ENCODE peak calls at places on chromosomes 4 and X, in ten cellular contexts. One of them, this sample, is unnamed.

GRCh38 chr4:139154538-139154937 is 22.5 kb downstream of the ELF2 start:
- DNase-seq in Peyer's patch: no peak
- DNase-seq in lower leg skin: no peak
- DNase-seq in upper lobe of left lung: no peak
- DNase-seq in tibial nerve: no peak
- DNase-seq in IMR-90: no peak
- DNase-seq in transverse colon: no peak
- DNase-seq in sigmoid colon: no peak
- DNase-seq in prostate gland: no peak
- DNase-seq in stomach: no peak
- DNase-seq in this sample: no peak

GRCh38 chrX:155148724-155149537 is 67.3 kb upstream of the VBP1 start:
- DNase-seq in Peyer's patch: no peak
- DNase-seq in lower leg skin: no peak
- DNase-seq in upper lobe of left lung: no peak
- DNase-seq in tibial nerve: peak
- DNase-seq in IMR-90: peak
- DNase-seq in transverse colon: peak
- DNase-seq in sigmoid colon: no peak
- DNase-seq in prostate gland: no peak
- DNase-seq in stomach: no peak
- DNase-seq in this sample: no peak

GRCh38 chrX:9724711-9725110 is 40.9 kb downstream of the GPR143 start:
- DNase-seq in Peyer's patch: no peak
- DNase-seq in lower leg skin: no peak
- DNase-seq in upper lobe of left lung: no peak
- DNase-seq in tibial nerve: no peak
- DNase-seq in IMR-90: peak
- DNase-seq in transverse colon: no peak
- DNase-seq in sigmoid colon: no peak
- DNase-seq in prostate gland: no peak
- DNase-seq in stomach: no peak
- DNase-seq in this sample: peak

GRCh38 chr4:22897520-22898108 is 204.9 kb downstream of the GBA3 start:
- DNase-seq in Peyer's patch: no peak
- DNase-seq in lower leg skin: no peak
- DNase-seq in upper lobe of left lung: no peak
- DNase-seq in tibial nerve: no peak
- DNase-seq in IMR-90: peak
- DNase-seq in transverse colon: peak
- DNase-seq in sigmoid colon: no peak
- DNase-seq in prostate gland: no peak
- DNase-seq in stomach: peak
- DNase-seq in this sample: peak

GRCh38 chr4:153131478-153132069 is 72.7 kb upstream of the TRIM2 start:
- DNase-seq in Peyer's patch: no peak
- DNase-seq in lower leg skin: no peak
- DNase-seq in upper lobe of left lung: no peak
- DNase-seq in tibial nerve: no peak
- DNase-seq in IMR-90: no peak
- DNase-seq in transverse colon: no peak
- DNase-seq in sigmoid colon: no peak
- DNase-seq in prostate gland: no peak
- DNase-seq in stomach: no peak
- DNase-seq in this sample: no peak

GRCh38 chr4:88006956-88007303 is 505 bp upstream of the PKD2 start:
- DNase-seq in Peyer's patch: no peak
- DNase-seq in lower leg skin: no peak
- DNase-seq in upper lobe of left lung: no peak
- DNase-seq in tibial nerve: no peak
- DNase-seq in IMR-90: no peak
- DNase-seq in transverse colon: no peak
- DNase-seq in sigmoid colon: peak
- DNase-seq in prostate gland: no peak
- DNase-seq in stomach: no peak
- DNase-seq in this sample: no peak

GRCh38 chrX:31333181-31333831 is 261.5 kb upstream of the FTHL17 start:
- DNase-seq in Peyer's patch: no peak
- DNase-seq in lower leg skin: no peak
- DNase-seq in upper lobe of left lung: no peak
- DNase-seq in tibial nerve: no peak
- DNase-seq in IMR-90: peak
- DNase-seq in transverse colon: no peak
- DNase-seq in sigmoid colon: no peak
- DNase-seq in prostate gland: no peak
- DNase-seq in stomach: no peak
- DNase-seq in this sample: peak

GRCh38 chr4:139153411-139154133 is 23.4 kb downstream of the ELF2 start:
- DNase-seq in Peyer's patch: no peak
- DNase-seq in lower leg skin: no peak
- DNase-seq in upper lobe of left lung: no peak
- DNase-seq in tibial nerve: no peak
- DNase-seq in IMR-90: peak
- DNase-seq in transverse colon: no peak
- DNase-seq in sigmoid colon: no peak
- DNase-seq in prostate gland: no peak
- DNase-seq in stomach: no peak
- DNase-seq in this sample: no peak

GRCh38 chrX:78710146-78710545 is 37.4 kb upstream of the LPAR4 start:
- DNase-seq in Peyer's patch: no peak
- DNase-seq in lower leg skin: no peak
- DNase-seq in upper lobe of left lung: no peak
- DNase-seq in tibial nerve: no peak
- DNase-seq in IMR-90: peak
- DNase-seq in transverse colon: no peak
- DNase-seq in sigmoid colon: no peak
- DNase-seq in prostate gland: no peak
- DNase-seq in stomach: no peak
- DNase-seq in this sample: no peak

GRCh38 chr4:72286185-72286584 is 254.4 kb downstream of the NPFFR2 start:
- DNase-seq in Peyer's patch: no peak
- DNase-seq in lower leg skin: no peak
- DNase-seq in upper lobe of left lung: no peak
- DNase-seq in tibial nerve: no peak
- DNase-seq in IMR-90: peak
- DNase-seq in transverse colon: no peak
- DNase-seq in sigmoid colon: no peak
- DNase-seq in prostate gland: no peak
- DNase-seq in stomach: no peak
- DNase-seq in this sample: no peak

GRCh38 chrX:96372313-96373046 is 312.2 kb upstream of the DIAPH2 start:
- DNase-seq in Peyer's patch: no peak
- DNase-seq in lower leg skin: no peak
- DNase-seq in upper lobe of left lung: no peak
- DNase-seq in tibial nerve: no peak
- DNase-seq in IMR-90: peak
- DNase-seq in transverse colon: no peak
- DNase-seq in sigmoid colon: no peak
- DNase-seq in prostate gland: peak
- DNase-seq in stomach: no peak
- DNase-seq in this sample: peak

GRCh38 chr4:83535520-83535944 is 376 bp upstream of the GPAT3 start:
- DNase-seq in Peyer's patch: peak
- DNase-seq in lower leg skin: peak
- DNase-seq in upper lobe of left lung: peak
- DNase-seq in tibial nerve: peak
- DNase-seq in IMR-90: peak
- DNase-seq in transverse colon: peak
- DNase-seq in sigmoid colon: peak
- DNase-seq in prostate gland: peak
- DNase-seq in stomach: peak
- DNase-seq in this sample: peak
- TF ChIP-seq POLR2A in Peyer's patch: no peak
- TF ChIP-seq POLR2A in lower leg skin: no peak
- TF ChIP-seq POLR2A in upper lobe of left lung: no peak
- TF ChIP-seq POLR2A in tibial nerve: no peak
- TF ChIP-seq POLR2A in IMR-90: no peak
- TF ChIP-seq POLR2A in transverse colon: no peak
- TF ChIP-seq POLR2A in sigmoid colon: no peak
- TF ChIP-seq POLR2A in prostate gland: no peak
- TF ChIP-seq POLR2A in stomach: no peak
- TF ChIP-seq POLR2A in this sample: no peak

DNA sequence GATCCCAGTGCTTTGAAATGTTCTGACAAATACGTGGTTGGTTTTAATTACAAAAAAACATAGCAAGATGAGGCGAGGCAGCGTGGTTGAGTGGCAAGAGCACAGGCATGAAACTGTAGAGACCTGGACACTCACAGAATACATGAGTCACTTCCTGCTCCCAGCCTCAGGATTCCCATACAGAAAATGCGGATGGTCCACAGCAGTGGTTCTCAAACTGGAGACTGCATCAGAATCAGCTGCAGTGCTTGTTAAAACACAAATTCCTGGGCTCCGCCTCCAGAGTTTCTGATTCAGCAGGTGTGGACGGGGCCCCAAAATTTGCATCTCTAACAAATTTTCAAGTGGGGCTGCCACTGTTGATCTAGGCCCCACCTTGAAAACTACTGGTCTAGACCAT is 10.1 kb downstream of the OTOP1 start:
- DNase-seq in Peyer's patch: no peak
- DNase-seq in lower leg skin: no peak
- DNase-seq in upper lobe of left lung: no peak
- DNase-seq in tibial nerve: no peak
- DNase-seq in IMR-90: peak
- DNase-seq in transverse colon: no peak
- DNase-seq in sigmoid colon: no peak
- DNase-seq in prostate gland: no peak
- DNase-seq in stomach: no peak
- DNase-seq in this sample: peak
- TF ChIP-seq POLR2A in Peyer's patch: no peak
- TF ChIP-seq POLR2A in lower leg skin: no peak
- TF ChIP-seq POLR2A in upper lobe of left lung: no peak
- TF ChIP-seq POLR2A in tibial nerve: no peak
- TF ChIP-seq POLR2A in IMR-90: no peak
- TF ChIP-seq POLR2A in transverse colon: no peak
- TF ChIP-seq POLR2A in sigmoid colon: no peak
- TF ChIP-seq POLR2A in prostate gland: no peak
- TF ChIP-seq POLR2A in stomach: no peak
- TF ChIP-seq POLR2A in this sample: no peak

GRCh38 chr4:724131-724530 is 18.5 kb downstream of the PCGF3 start:
- DNase-seq in Peyer's patch: no peak
- DNase-seq in lower leg skin: no peak
- DNase-seq in upper lobe of left lung: no peak
- DNase-seq in tibial nerve: no peak
- DNase-seq in IMR-90: no peak
- DNase-seq in transverse colon: peak
- DNase-seq in sigmoid colon: no peak
- DNase-seq in prostate gland: no peak
- DNase-seq in stomach: no peak
- DNase-seq in this sample: no peak
- TF ChIP-seq POLR2A in Peyer's patch: no peak
- TF ChIP-seq POLR2A in lower leg skin: no peak
- TF ChIP-seq POLR2A in upper lobe of left lung: no peak
- TF ChIP-seq POLR2A in tibial nerve: no peak
- TF ChIP-seq POLR2A in IMR-90: no peak
- TF ChIP-seq POLR2A in transverse colon: no peak
- TF ChIP-seq POLR2A in sigmoid colon: no peak
- TF ChIP-seq POLR2A in prostate gland: no peak
- TF ChIP-seq POLR2A in stomach: no peak
- TF ChIP-seq POLR2A in this sample: no peak

GRCh38 chr4:68712207-68712606 is 41.8 kb upstream of the UGT2B15 start:
- DNase-seq in Peyer's patch: no peak
- DNase-seq in lower leg skin: no peak
- DNase-seq in upper lobe of left lung: no peak
- DNase-seq in tibial nerve: no peak
- DNase-seq in IMR-90: no peak
- DNase-seq in transverse colon: no peak
- DNase-seq in sigmoid colon: no peak
- DNase-seq in prostate gland: no peak
- DNase-seq in stomach: no peak
- DNase-seq in this sample: no peak
- TF ChIP-seq POLR2A in Peyer's patch: no peak
- TF ChIP-seq POLR2A in lower leg skin: no peak
- TF ChIP-seq POLR2A in upper lobe of left lung: no peak
- TF ChIP-seq POLR2A in tibial nerve: no peak
- TF ChIP-seq POLR2A in IMR-90: no peak
- TF ChIP-seq POLR2A in transverse colon: no peak
- TF ChIP-seq POLR2A in sigmoid colon: no peak
- TF ChIP-seq POLR2A in prostate gland: no peak
- TF ChIP-seq POLR2A in stomach: no peak
- TF ChIP-seq POLR2A in this sample: no peak

DNA sequence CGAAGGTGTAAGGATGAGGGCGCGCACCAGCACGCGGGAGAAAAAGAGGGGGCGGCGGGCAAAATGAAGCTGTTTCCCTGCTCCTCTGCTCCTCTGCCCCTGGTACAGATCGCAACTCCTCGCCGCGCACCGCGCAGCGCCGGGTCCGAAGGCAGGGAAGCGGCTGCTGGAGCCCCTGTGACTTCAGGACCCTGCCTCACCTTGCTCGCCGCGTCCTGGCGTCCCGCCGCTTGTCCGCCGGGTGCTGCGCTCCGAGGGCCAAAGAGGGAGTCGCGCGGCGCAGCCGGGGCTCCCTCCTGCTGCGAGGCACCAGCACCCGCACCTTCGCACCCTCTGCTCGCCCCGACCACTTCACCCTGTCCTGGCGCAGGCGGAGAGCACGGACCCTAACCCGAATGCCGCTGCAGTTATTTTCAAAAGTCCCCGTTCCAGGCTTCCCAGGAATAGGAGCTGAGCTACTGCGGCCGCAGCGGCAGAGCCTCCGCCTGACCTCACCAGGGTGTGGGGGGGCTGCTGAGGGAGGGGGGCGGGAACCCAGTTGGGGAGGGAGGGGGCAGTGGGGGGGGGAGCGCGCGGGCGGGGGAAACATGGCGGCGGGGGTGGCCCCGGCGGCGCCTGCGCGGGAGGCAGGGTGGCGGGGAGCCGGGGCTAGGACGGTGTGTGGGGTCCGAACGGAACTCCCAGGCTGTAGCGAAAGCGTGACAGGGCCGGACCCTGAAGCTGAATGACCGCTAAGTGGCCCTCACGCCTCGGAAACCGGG is at the start of gene KLHL13:
- DNase-seq in Peyer's patch: peak
- DNase-seq in lower leg skin: no peak
- DNase-seq in upper lobe of left lung: no peak
- DNase-seq in tibial nerve: peak
- DNase-seq in IMR-90: peak
- DNase-seq in transverse colon: peak
- DNase-seq in sigmoid colon: peak
- DNase-seq in prostate gland: peak
- DNase-seq in stomach: no peak
- DNase-seq in this sample: peak
- TF ChIP-seq POLR2A in Peyer's patch: no peak
- TF ChIP-seq POLR2A in lower leg skin: no peak
- TF ChIP-seq POLR2A in upper lobe of left lung: no peak
- TF ChIP-seq POLR2A in tibial nerve: no peak
- TF ChIP-seq POLR2A in IMR-90: no peak
- TF ChIP-seq POLR2A in transverse colon: no peak
- TF ChIP-seq POLR2A in sigmoid colon: no peak
- TF ChIP-seq POLR2A in prostate gland: peak
- TF ChIP-seq POLR2A in stomach: no peak
- TF ChIP-seq POLR2A in this sample: no peak

This sample was measured in H54.